ENCODE peak calls at places on chromosome 1, in six cellular contexts. Q, M, Z, R, X and T are unnamed samples.

GRCh38 chr1:30615076-30615795 is 108.1 kb downstream of the MATN1 start:
- DNase-seq in X (no peak), M (no peak), R (no peak), Q (no peak), Z (no peak), T (no peak)

GRCh38 chr1:54348700-54349021 is 57.5 kb downstream of the SSBP3 start:
- DNase-seq in M (no peak), Q (no peak), X (no peak), Z (no peak), R (no peak), T (no peak)

GRCh38 chr1:67824771-67825170 is 8.5 kb downstream of the GNG12 start:
- DNase-seq in M (no peak), X (no peak), Z (no peak), Q (no peak), R (no peak), T (no peak)

GRCh38 chr1:57957576-57957975 is 533.7 kb upstream of the DAB1 start:
- DNase-seq in X (no peak), Z (no peak), Q (no peak), M (no peak), R (no peak), T (no peak)

GRCh38 chr1:15155760-15156743 is 2.5 kb downstream of the TMEM51 start:
- DNase-seq in X (no peak), Z (peak; percentile 53), R (no peak), M (no peak), Q (no peak), T (no peak)

GRCh38 chr1:180156631-180157091 is 2.0 kb downstream of the QSOX1 start:
- DNase-seq in Q (no peak), X (no peak), R (no peak), Z (no peak), M (peak; percentile 66), T (peak; percentile 78)

GRCh38 chr1:94284481-94284880 is 47.1 kb upstream of the ARHGAP29 start:
- DNase-seq in Q (no peak), Z (no peak), R (no peak), X (no peak), M (no peak), T (peak; percentile 48)

GRCh38 chr1:100896481-100896982 is 642 bp downstream of the SLC30A7 start:
- DNase-seq in Z (peak; percentile 57), R (peak; percentile 76), X (peak; percentile 30), M (peak; percentile 74), Q (peak; percentile 58), T (peak; percentile 65)

GRCh38 chr1:148264374-148265276 is 112.5 kb upstream of the NBPF11 start:
- DNase-seq in Q (peak; percentile 99), M (peak; percentile 90), R (no peak), Z (no peak), X (peak; percentile 70), T (peak; percentile 71)

GRCh38 chr1:37930246-37931142 is 16.4 kb downstream of the INPP5B start:
- DNase-seq in R (peak; percentile 50), X (no peak), Q (no peak), Z (no peak), M (peak; percentile 61), T (peak; percentile 13)

GRCh38 chr1:9942399-9942938 is 722 bp downstream of the LZIC start:
- DNase-seq in X (peak; percentile 57), Q (peak; percentile 44), Z (peak; percentile 55), R (peak; percentile 58), M (peak; percentile 74), T (peak; percentile 72)

GRCh38 chr1:43306688-43307457 is 6.1 kb downstream of the TIE1 start:
- DNase-seq in X (no peak), Z (no peak), R (no peak), Q (no peak), M (no peak), T (no peak)

GRCh38 chr1:114153621-114154145 is at the start of gene SYT6:
- DNase-seq in Z (no peak), M (no peak), X (peak; percentile 54), R (no peak), Q (no peak), T (no peak)

GRCh38 chr1:7299994-7300393 is 471.1 kb upstream of the VAMP3 start:
- DNase-seq in Q (peak; percentile 49), R (no peak), Z (no peak), M (no peak), X (no peak), T (peak; percentile 96)

GRCh38 chr1:107081102-107081501 is 24.6 kb downstream of the PRMT6 start:
- DNase-seq in R (no peak), M (no peak), X (no peak), Q (no peak), Z (no peak), T (no peak)

GRCh38 chr1:84735483-84735882 is 45.2 kb upstream of the SSX2IP start:
- DNase-seq in M (no peak), X (no peak), Z (no peak), Q (no peak), R (no peak), T (peak; percentile 19)

GRCh38 chr1:33331444-33332356 is 10.8 kb upstream of the A3GALT2 start:
- DNase-seq in X (no peak), Z (no peak), M (no peak), Q (no peak), R (no peak), T (peak; percentile 29)

GRCh38 chr1:10730985-10731384 is 65.5 kb downstream of the CASZ1 start:
- DNase-seq in Z (no peak), X (no peak), M (no peak), Q (peak; percentile 86), R (peak; percentile 78), T (peak; percentile 69)

GRCh38 chr1:194755241-194755953 is 1569.0 kb upstream of the B3GALT2 start:
- DNase-seq in Q (no peak), X (no peak), R (no peak), Z (no peak), M (no peak), T (peak; percentile 6)

GRCh38 chr1:169295425-169295824 is 72.2 kb downstream of the NME7 start:
- DNase-seq in Q (no peak), X (no peak), M (no peak), R (no peak), Z (no peak), T (no peak)
- TF ChIP-seq BHLHE40 in Q (no peak), X (no peak), M (no peak), R (no peak), Z (no peak), T (no peak)

DNA sequence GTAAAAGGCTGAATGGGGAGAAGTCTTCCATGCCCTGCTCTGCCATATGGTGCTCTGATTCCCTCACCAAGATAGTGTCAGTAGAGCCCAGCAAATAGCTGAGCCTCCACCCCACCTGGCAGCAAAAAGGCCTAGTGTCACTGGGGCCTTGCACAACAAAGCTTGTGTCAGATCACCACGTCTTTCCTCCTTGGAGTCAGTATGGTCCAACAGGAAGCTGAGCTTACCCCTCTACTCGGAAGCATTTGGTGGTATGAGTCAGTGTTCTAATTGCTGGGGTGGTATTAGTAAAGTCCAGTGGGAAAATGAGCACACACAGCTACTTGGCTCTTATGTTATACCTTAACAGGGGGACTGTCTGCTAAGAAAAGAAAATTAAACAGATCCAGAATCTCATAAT is 18.7 kb upstream of the RRP15 start:
- DNase-seq in M (no peak), X (no peak), R (no peak), Q (no peak), Z (no peak), T (peak; percentile 8)
- TF ChIP-seq BHLHE40 in M (no peak), X (no peak), R (no peak), Q (no peak), Z (no peak), T (no peak)

DNA sequence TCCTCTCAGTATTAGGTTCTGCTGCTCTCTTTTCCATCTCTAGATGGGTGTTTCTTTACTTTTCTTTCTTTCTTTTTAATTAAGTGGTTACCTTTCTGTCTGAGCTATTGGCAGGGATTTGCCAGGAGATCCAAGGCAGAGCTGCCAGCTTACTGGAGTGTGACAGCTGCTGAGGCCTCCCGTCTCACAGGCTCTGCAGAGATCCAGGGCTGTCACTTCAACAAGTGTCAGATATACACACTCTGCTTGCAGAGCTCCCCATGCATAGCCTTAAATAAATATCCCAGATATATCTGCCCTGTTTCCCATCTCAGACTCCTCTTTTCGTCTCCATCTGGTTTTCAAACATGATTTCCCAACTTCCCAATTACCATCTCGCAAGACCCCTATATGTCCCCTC is 124.3 kb downstream of the NOS1AP start:
- DNase-seq in Z (no peak), X (no peak), Q (no peak), R (no peak), M (no peak), T (no peak)
- TF ChIP-seq BHLHE40 in Z (no peak), X (no peak), Q (no peak), R (no peak), M (no peak), T (no peak)

GRCh38 chr1:236209185-236209584 is 66.8 kb downstream of the GPR137B start:
- DNase-seq in X (no peak), Q (no peak), R (no peak), Z (no peak), M (peak; percentile 6), T (no peak)

GRCh38 chr1:236211815-236212214 is 69.5 kb downstream of the GPR137B start:
- DNase-seq in Q (no peak), X (no peak), M (no peak), Z (no peak), R (no peak), T (no peak)

GRCh38 chr1:236207569-236207968 is 65.2 kb downstream of the GPR137B start:
- DNase-seq in Z (no peak), R (no peak), X (no peak), Q (no peak), M (no peak), T (no peak)

GRCh38 chr1:236207121-236207520 is 64.8 kb downstream of the GPR137B start:
- DNase-seq in Q (no peak), R (no peak), X (no peak), M (peak; percentile 45), Z (no peak), T (no peak)

GRCh38 chr1:236209713-236210112 is 67.4 kb downstream of the GPR137B start:
- DNase-seq in R (no peak), Q (no peak), X (no peak), M (no peak), Z (no peak), T (peak; percentile 33)
- TF ChIP-seq BHLHE40 in R (no peak), Q (no peak), X (no peak), M (no peak), Z (no peak), T (no peak)

DNA sequence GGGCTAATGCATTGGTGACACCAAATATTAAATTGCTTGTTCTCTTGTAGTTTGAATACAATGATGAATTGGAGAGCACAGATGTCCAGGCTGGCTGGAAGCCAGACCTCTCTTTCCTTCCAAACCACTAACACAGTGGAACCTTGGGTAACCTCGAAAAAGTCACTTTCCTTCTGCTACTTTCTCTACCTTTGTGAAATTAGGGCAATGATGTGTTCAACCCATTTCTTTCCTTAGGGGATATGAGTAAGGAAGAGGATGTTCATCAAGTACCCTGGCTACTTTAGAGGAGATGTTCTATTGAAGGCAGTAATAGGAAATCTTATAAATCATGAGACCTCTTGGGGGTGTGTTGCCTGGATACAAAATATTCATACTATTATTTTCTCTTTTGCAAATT is 55.6 kb downstream of the XCL2 start:
- DNase-seq in Z (no peak), R (no peak), M (no peak), Q (no peak), X (no peak), T (peak; percentile 25)
- TF ChIP-seq BHLHE40 in Z (no peak), R (no peak), M (no peak), Q (no peak), X (no peak), T (no peak)

GRCh38 chr1:80675469-80675868 is 1125.3 kb upstream of the ADGRL2 start:
- DNase-seq in Q (no peak), M (no peak), R (no peak), Z (no peak), X (no peak), T (no peak)
- TF ChIP-seq BHLHE40 in Q (no peak), M (no peak), R (no peak), Z (no peak), X (no peak), T (no peak)

GRCh38 chr1:20429296-20429695 is 56.7 kb downstream of the CAMK2N1 start:
- DNase-seq in R (no peak), M (no peak), X (no peak), Z (no peak), Q (no peak), T (peak; percentile 52)
- TF ChIP-seq BHLHE40 in R (no peak), M (no peak), X (no peak), Z (no peak), Q (no peak), T (no peak)